ENCODE peak calls at places on chromosomes 11 and 22, in ten cellular contexts. One of them, this sample, is unnamed.

GRCh38 chr11:108340958-108341357 is 118.1 kb downstream of the ATM start:
- DNase-seq in left lung: no peak
- DNase-seq in AG04449: no peak
- DNase-seq in fibroblast of pulmonary artery: no peak
- DNase-seq in AG10803: no peak
- DNase-seq in AG04450: no peak
- DNase-seq in foreskin fibroblast: no peak
- DNase-seq in neural progenitor cell: no peak
- DNase-seq in colonic mucosa: no peak
- DNase-seq in HFF-Myc: no peak
- DNase-seq in this sample: peak

GRCh38 chr11:78337554-78337924 is 80.1 kb downstream of the GAB2 start:
- DNase-seq in left lung: no peak
- DNase-seq in AG04449: no peak
- DNase-seq in fibroblast of pulmonary artery: no peak
- DNase-seq in AG10803: no peak
- DNase-seq in AG04450: no peak
- DNase-seq in foreskin fibroblast: no peak
- DNase-seq in neural progenitor cell: no peak
- DNase-seq in colonic mucosa: no peak
- DNase-seq in HFF-Myc: no peak
- DNase-seq in this sample: no peak

GRCh38 chr11:74783241-74783871 is 34.7 kb downstream of the RNF169 start:
- DNase-seq in left lung: no peak
- DNase-seq in AG04449: peak
- DNase-seq in fibroblast of pulmonary artery: peak
- DNase-seq in AG10803: peak
- DNase-seq in AG04450: no peak
- DNase-seq in foreskin fibroblast: peak
- DNase-seq in neural progenitor cell: no peak
- DNase-seq in colonic mucosa: no peak
- DNase-seq in HFF-Myc: peak
- DNase-seq in this sample: peak

GRCh38 chr11:115197433-115197832 is 306.8 kb downstream of the CADM1 start:
- DNase-seq in left lung: no peak
- DNase-seq in AG04449: no peak
- DNase-seq in fibroblast of pulmonary artery: no peak
- DNase-seq in AG10803: no peak
- DNase-seq in AG04450: no peak
- DNase-seq in foreskin fibroblast: no peak
- DNase-seq in neural progenitor cell: no peak
- DNase-seq in colonic mucosa: no peak
- DNase-seq in HFF-Myc: no peak
- DNase-seq in this sample: no peak

GRCh38 chr11:5689551-5689983 is at the start of gene TRIM22:
- DNase-seq in left lung: no peak
- DNase-seq in AG04449: peak
- DNase-seq in fibroblast of pulmonary artery: peak
- DNase-seq in AG10803: peak
- DNase-seq in AG04450: no peak
- DNase-seq in foreskin fibroblast: peak
- DNase-seq in neural progenitor cell: peak
- DNase-seq in colonic mucosa: peak
- DNase-seq in HFF-Myc: peak
- DNase-seq in this sample: no peak

GRCh38 chr11:134800826-134801225 is 388.8 kb upstream of the B3GAT1 start:
- DNase-seq in left lung: no peak
- DNase-seq in AG04449: no peak
- DNase-seq in fibroblast of pulmonary artery: no peak
- DNase-seq in AG10803: no peak
- DNase-seq in AG04450: no peak
- DNase-seq in foreskin fibroblast: no peak
- DNase-seq in neural progenitor cell: no peak
- DNase-seq in colonic mucosa: no peak
- DNase-seq in HFF-Myc: no peak
- DNase-seq in this sample: no peak

GRCh38 chr22:42939451-42939881 is 75.5 kb downstream of the PACSIN2 start:
- DNase-seq in left lung: no peak
- DNase-seq in AG04449: no peak
- DNase-seq in fibroblast of pulmonary artery: no peak
- DNase-seq in AG10803: peak
- DNase-seq in AG04450: no peak
- DNase-seq in foreskin fibroblast: no peak
- DNase-seq in neural progenitor cell: no peak
- DNase-seq in colonic mucosa: peak
- DNase-seq in HFF-Myc: no peak
- DNase-seq in this sample: peak

GRCh38 chr11:119108151-119108856 is 1.2 kb downstream of the C2CD2L start:
- DNase-seq in left lung: no peak
- DNase-seq in AG04449: no peak
- DNase-seq in fibroblast of pulmonary artery: peak
- DNase-seq in AG10803: peak
- DNase-seq in AG04450: no peak
- DNase-seq in foreskin fibroblast: no peak
- DNase-seq in neural progenitor cell: peak
- DNase-seq in colonic mucosa: peak
- DNase-seq in HFF-Myc: no peak
- DNase-seq in this sample: peak

GRCh38 chr11:132490976-132491375 is 1041.3 kb downstream of the OPCML start:
- DNase-seq in left lung: no peak
- DNase-seq in AG04449: no peak
- DNase-seq in fibroblast of pulmonary artery: no peak
- DNase-seq in AG10803: peak
- DNase-seq in AG04450: peak
- DNase-seq in foreskin fibroblast: no peak
- DNase-seq in neural progenitor cell: no peak
- DNase-seq in colonic mucosa: no peak
- DNase-seq in HFF-Myc: no peak
- DNase-seq in this sample: no peak

GRCh38 chr22:39655736-39656285 is 85.3 kb downstream of the CACNA1I start:
- DNase-seq in left lung: no peak
- DNase-seq in AG04449: no peak
- DNase-seq in fibroblast of pulmonary artery: no peak
- DNase-seq in AG10803: no peak
- DNase-seq in AG04450: no peak
- DNase-seq in foreskin fibroblast: no peak
- DNase-seq in neural progenitor cell: no peak
- DNase-seq in colonic mucosa: no peak
- DNase-seq in HFF-Myc: no peak
- DNase-seq in this sample: no peak

GRCh38 chr11:125429807-125430678 is 66.0 kb downstream of the FEZ1 start:
- DNase-seq in left lung: no peak
- DNase-seq in AG04449: no peak
- DNase-seq in fibroblast of pulmonary artery: no peak
- DNase-seq in AG10803: no peak
- DNase-seq in AG04450: no peak
- DNase-seq in foreskin fibroblast: no peak
- DNase-seq in neural progenitor cell: no peak
- DNase-seq in colonic mucosa: no peak
- DNase-seq in HFF-Myc: no peak
- DNase-seq in this sample: no peak

GRCh38 chr11:125431009-125431408 is 65.1 kb downstream of the FEZ1 start:
- DNase-seq in left lung: no peak
- DNase-seq in AG04449: no peak
- DNase-seq in fibroblast of pulmonary artery: no peak
- DNase-seq in AG10803: no peak
- DNase-seq in AG04450: no peak
- DNase-seq in foreskin fibroblast: no peak
- DNase-seq in neural progenitor cell: no peak
- DNase-seq in colonic mucosa: no peak
- DNase-seq in HFF-Myc: no peak
- DNase-seq in this sample: no peak

GRCh38 chr11:125435461-125436238 is 60.4 kb downstream of the FEZ1 start:
- DNase-seq in left lung: no peak
- DNase-seq in AG04449: no peak
- DNase-seq in fibroblast of pulmonary artery: peak
- DNase-seq in AG10803: no peak
- DNase-seq in AG04450: no peak
- DNase-seq in foreskin fibroblast: no peak
- DNase-seq in neural progenitor cell: no peak
- DNase-seq in colonic mucosa: no peak
- DNase-seq in HFF-Myc: no peak
- DNase-seq in this sample: no peak

GRCh38 chr11:125431481-125431880 is 64.6 kb downstream of the FEZ1 start:
- DNase-seq in left lung: no peak
- DNase-seq in AG04449: no peak
- DNase-seq in fibroblast of pulmonary artery: no peak
- DNase-seq in AG10803: no peak
- DNase-seq in AG04450: no peak
- DNase-seq in foreskin fibroblast: no peak
- DNase-seq in neural progenitor cell: no peak
- DNase-seq in colonic mucosa: no peak
- DNase-seq in HFF-Myc: no peak
- DNase-seq in this sample: no peak

DNA sequence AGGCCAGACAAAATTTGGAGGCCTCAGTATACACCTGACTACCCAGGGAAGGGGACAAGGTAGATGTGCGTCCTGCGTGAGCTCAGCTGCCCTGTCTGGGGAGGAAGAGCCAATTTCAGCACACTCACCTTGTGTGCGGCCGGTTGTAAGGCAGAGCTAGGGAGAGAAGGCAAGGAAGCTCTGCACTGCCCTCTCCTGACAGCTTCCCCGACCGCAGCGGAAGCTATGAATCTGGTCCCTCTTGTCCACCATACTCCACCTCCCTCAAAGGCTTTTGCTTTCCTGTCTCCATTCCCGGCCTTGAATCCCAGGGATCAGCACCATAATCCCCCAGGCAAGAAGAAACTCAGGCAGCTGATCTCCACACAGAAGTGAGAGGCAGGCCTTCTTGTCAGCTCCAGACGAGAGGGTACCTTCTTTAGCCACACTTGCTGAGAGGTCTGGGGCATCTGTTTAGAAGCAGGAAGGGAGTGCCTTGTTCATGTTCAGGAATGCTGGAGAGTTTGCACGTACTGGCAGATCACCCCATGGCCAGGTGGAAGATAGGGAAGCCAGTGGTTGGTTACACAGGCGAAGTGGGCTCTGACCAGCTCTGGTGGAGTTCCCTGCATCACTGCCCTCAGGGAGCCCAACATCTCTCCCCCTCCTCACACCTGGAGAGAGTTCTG is 62.5 kb downstream of the FEZ1 start:
- DNase-seq in left lung: peak
- DNase-seq in AG04449: no peak
- DNase-seq in fibroblast of pulmonary artery: peak
- DNase-seq in AG10803: peak
- DNase-seq in AG04450: no peak
- DNase-seq in foreskin fibroblast: peak
- DNase-seq in neural progenitor cell: peak
- DNase-seq in colonic mucosa: no peak
- DNase-seq in HFF-Myc: peak
- DNase-seq in this sample: peak
- TF ChIP-seq CTCF in left lung: peak
- TF ChIP-seq CTCF in AG04449: peak
- TF ChIP-seq CTCF in fibroblast of pulmonary artery: peak
- TF ChIP-seq CTCF in AG10803: peak
- TF ChIP-seq CTCF in AG04450: peak
- TF ChIP-seq CTCF in foreskin fibroblast: peak
- TF ChIP-seq CTCF in neural progenitor cell: peak
- TF ChIP-seq CTCF in colonic mucosa: no peak
- TF ChIP-seq CTCF in HFF-Myc: peak
- TF ChIP-seq CTCF in this sample: no peak

DNA sequence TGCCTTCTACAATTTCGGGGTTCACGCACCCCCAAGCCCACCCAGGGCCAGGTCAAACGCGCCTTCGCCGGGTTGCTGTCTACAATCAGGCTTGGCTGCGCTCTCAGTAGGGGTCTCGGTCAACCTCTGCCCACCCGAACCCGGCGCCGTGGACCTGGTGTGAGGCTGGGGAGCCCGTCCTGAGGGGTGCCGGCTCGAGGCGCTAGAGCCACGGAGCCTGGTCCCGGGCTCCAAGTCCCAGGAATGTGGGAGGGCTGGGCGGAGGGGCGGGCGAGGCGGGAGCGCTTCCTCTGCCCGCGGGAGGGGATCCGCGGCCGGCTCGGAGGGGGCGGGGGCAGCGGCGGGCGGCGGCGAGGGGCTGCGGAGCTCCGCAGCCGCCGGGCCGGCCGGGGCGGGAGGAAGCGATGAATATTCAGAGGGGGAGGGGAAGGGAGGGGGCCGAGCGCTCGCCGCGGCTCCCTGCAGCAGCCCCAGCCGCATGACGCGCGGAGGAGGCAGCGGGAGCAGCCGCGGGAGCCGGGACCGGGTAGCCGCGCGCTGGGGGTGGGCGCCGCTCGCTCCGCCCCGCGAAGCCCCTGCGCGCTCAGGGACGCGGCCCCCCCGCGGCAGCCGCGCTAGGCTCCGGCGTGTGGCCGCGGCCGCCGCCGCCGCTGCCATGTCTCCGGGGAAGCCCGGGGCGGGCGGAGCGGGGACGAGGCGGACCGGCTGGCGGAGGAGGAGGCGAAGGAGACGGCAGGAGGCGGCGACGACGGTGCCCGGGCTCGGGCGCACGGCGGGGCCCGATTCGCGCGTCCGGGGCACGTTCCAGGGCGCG is at the start of gene PTPRJ:
- DNase-seq in left lung: peak
- DNase-seq in AG04449: no peak
- DNase-seq in fibroblast of pulmonary artery: peak
- DNase-seq in AG10803: peak
- DNase-seq in AG04450: no peak
- DNase-seq in foreskin fibroblast: peak
- DNase-seq in neural progenitor cell: peak
- DNase-seq in colonic mucosa: peak
- DNase-seq in HFF-Myc: no peak
- DNase-seq in this sample: peak
- TF ChIP-seq CTCF in left lung: no peak
- TF ChIP-seq CTCF in AG04449: no peak
- TF ChIP-seq CTCF in fibroblast of pulmonary artery: no peak
- TF ChIP-seq CTCF in AG10803: peak
- TF ChIP-seq CTCF in AG04450: no peak
- TF ChIP-seq CTCF in foreskin fibroblast: no peak
- TF ChIP-seq CTCF in neural progenitor cell: no peak
- TF ChIP-seq CTCF in colonic mucosa: no peak
- TF ChIP-seq CTCF in HFF-Myc: no peak
- TF ChIP-seq CTCF in this sample: no peak

DNA sequence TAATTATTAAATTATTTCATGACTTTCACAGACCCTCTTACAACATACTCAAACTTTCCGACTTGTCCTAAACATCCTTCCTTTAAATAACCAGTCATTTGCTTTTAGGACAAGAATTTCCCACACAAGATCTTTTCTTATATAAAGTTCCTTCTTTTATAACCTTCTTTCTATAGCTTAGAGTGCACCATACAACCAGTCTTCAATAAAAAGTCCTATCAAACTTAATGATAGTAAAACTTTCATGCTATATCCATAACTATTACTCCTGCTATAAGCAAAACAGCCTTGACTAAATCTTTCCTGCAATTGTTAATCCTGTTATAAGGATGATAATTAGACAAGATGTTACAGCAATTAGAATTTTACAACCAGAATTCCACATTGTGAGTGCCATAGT is 47.4 kb downstream of the ZNF280B start:
- DNase-seq in left lung: no peak
- DNase-seq in AG04449: no peak
- DNase-seq in fibroblast of pulmonary artery: no peak
- DNase-seq in AG10803: no peak
- DNase-seq in AG04450: no peak
- DNase-seq in foreskin fibroblast: no peak
- DNase-seq in neural progenitor cell: no peak
- DNase-seq in colonic mucosa: no peak
- DNase-seq in HFF-Myc: no peak
- DNase-seq in this sample: no peak
- TF ChIP-seq CTCF in left lung: no peak
- TF ChIP-seq CTCF in AG04449: no peak
- TF ChIP-seq CTCF in fibroblast of pulmonary artery: no peak
- TF ChIP-seq CTCF in AG10803: no peak
- TF ChIP-seq CTCF in AG04450: no peak
- TF ChIP-seq CTCF in foreskin fibroblast: no peak
- TF ChIP-seq CTCF in neural progenitor cell: no peak
- TF ChIP-seq CTCF in colonic mucosa: no peak
- TF ChIP-seq CTCF in HFF-Myc: no peak
- TF ChIP-seq CTCF in this sample: no peak

GRCh38 chr11:92869716-92870115 is 99.7 kb upstream of the MTNR1B start:
- DNase-seq in left lung: no peak
- DNase-seq in AG04449: no peak
- DNase-seq in fibroblast of pulmonary artery: no peak
- DNase-seq in AG10803: no peak
- DNase-seq in AG04450: no peak
- DNase-seq in foreskin fibroblast: no peak
- DNase-seq in neural progenitor cell: no peak
- DNase-seq in colonic mucosa: no peak
- DNase-seq in HFF-Myc: no peak
- DNase-seq in this sample: no peak
- TF ChIP-seq CTCF in left lung: no peak
- TF ChIP-seq CTCF in AG04449: no peak
- TF ChIP-seq CTCF in fibroblast of pulmonary artery: no peak
- TF ChIP-seq CTCF in AG10803: no peak
- TF ChIP-seq CTCF in AG04450: no peak
- TF ChIP-seq CTCF in foreskin fibroblast: no peak
- TF ChIP-seq CTCF in neural progenitor cell: no peak
- TF ChIP-seq CTCF in colonic mucosa: no peak
- TF ChIP-seq CTCF in HFF-Myc: no peak
- TF ChIP-seq CTCF in this sample: no peak

This sample was measured in Calu3.